ENCODE peak calls at places on chromosomes 6 and 20, in eight cellular contexts. H, I, Q, X, E, T, Y and G are unnamed samples.
A peak's percentile ranks its signal among the peaks of the same experiment; 100 is the strongest.

GRCh38 chr20:11432407-11432806 is 485.3 kb upstream of the BTBD3 start:
- DNase-seq in H (peak; percentile 78), Q (peak; percentile 68), T (peak; percentile 92), I (no peak), Y (no peak), X (no peak), E (no peak), G (peak; percentile 87)

GRCh38 chr6:116883005-116883404 is 6.0 kb downstream of the RFX6 start:
- DNase-seq in X (no peak), E (no peak), Q (no peak), H (no peak), Y (no peak), T (peak; percentile 79), I (no peak), G (no peak)

GRCh38 chr6:136077834-136078576 is 172.1 kb downstream of the MTFR2 start:
- DNase-seq in H (peak; percentile 95), Y (no peak), I (no peak), X (no peak), Q (peak; percentile 77), T (peak; percentile 33), E (no peak), G (peak; percentile 91)

GRCh38 chr6:4776493-4776966 is 326 bp downstream of the CDYL start:
- DNase-seq in E (peak; percentile 69), Q (no peak), I (no peak), X (no peak), T (no peak), Y (no peak), H (no peak), G (peak; percentile 33)

GRCh38 chr6:16322666-16323312 is 84.4 kb downstream of the GMPR start:
- DNase-seq in E (peak; percentile 70), T (peak; percentile 5), H (peak; percentile 80), I (peak; percentile 89), Y (peak; percentile 29), X (no peak), Q (peak; percentile 87), G (peak; percentile 92)

GRCh38 chr20:36744764-36745191 is 1.1 kb downstream of the NDRG3 start:
- DNase-seq in Y (peak; percentile 46), X (no peak), H (peak; percentile 43), I (no peak), Q (no peak), T (peak; percentile 68), E (peak; percentile 66), G (peak; percentile 22)

GRCh38 chr6:125748534-125749111 is 809 bp upstream of the HEY2 start:
- DNase-seq in I (peak; percentile 75), T (peak; percentile 11), Q (no peak), X (no peak), H (peak; percentile 25), Y (no peak), E (no peak), G (peak; percentile 36)

GRCh38 chr20:52974155-52974554 is 2.0 kb downstream of the TSHZ2 start:
- DNase-seq in E (no peak), I (no peak), Y (no peak), X (peak; percentile 28), Q (no peak), H (peak; percentile 13), T (no peak), G (no peak)

GRCh38 chr20:45959956-45960630 is 11.9 kb downstream of the ZNF335 start:
- DNase-seq in H (no peak), T (no peak), X (peak; percentile 19), Y (no peak), E (no peak), Q (no peak), I (peak; percentile 31), G (no peak)

GRCh38 chr6:136950436-136950835 is 28.3 kb downstream of the SLC35D3 start:
- DNase-seq in E (no peak), H (no peak), T (no peak), I (no peak), Y (no peak), X (no peak), Q (no peak), G (no peak)

GRCh38 chr6:134983823-134984222 is 33.9 kb upstream of the ALDH8A1 start:
- DNase-seq in X (no peak), E (no peak), Y (no peak), H (no peak), I (no peak), T (no peak), Q (no peak), G (no peak)

GRCh38 chr6:129516787-129517186 is 193.2 kb downstream of the ARHGAP18 start:
- DNase-seq in X (no peak), Q (no peak), Y (no peak), T (no peak), I (no peak), H (no peak), E (no peak), G (no peak)

GRCh38 chr20:51810155-51811039 is 8.1 kb upstream of the SALL4 start:
- DNase-seq in E (no peak), T (peak; percentile 25), Q (no peak), H (no peak), Y (no peak), I (no peak), X (no peak), G (no peak)

GRCh38 chr6:111784423-111784822 is 88.8 kb downstream of the FYN start:
- DNase-seq in H (peak; percentile 62), T (no peak), Y (no peak), Q (no peak), X (no peak), I (no peak), E (no peak), G (no peak)

GRCh38 chr6:146357578-146358340 is 185.9 kb upstream of the RAB32 start:
- DNase-seq in Y (no peak), T (peak; percentile 78), E (no peak), X (peak; percentile 13), I (no peak), Q (no peak), H (peak; percentile 66), G (peak; percentile 90)

GRCh38 chr6:106825156-106825555 is 149.4 kb downstream of the CD24 start:
- DNase-seq in Y (no peak), E (no peak), T (no peak), H (no peak), X (no peak), Q (no peak), I (no peak), G (no peak)

GRCh38 chr6:52208612-52209011 is 22.4 kb downstream of the IL17A start:
- DNase-seq in X (no peak), E (no peak), T (no peak), H (no peak), Y (no peak), Q (no peak), I (no peak), G (no peak)

GRCh38 chr6:31158863-31159855 is 770 bp downstream of the TCF19 start:
- DNase-seq in Q (no peak), T (peak; percentile 46), Y (no peak), E (no peak), H (peak; percentile 23), I (peak; percentile 79), X (no peak), G (no peak)

GRCh38 chr6:6771224-6771915 is 182.8 kb downstream of the LY86 start:
- DNase-seq in I (no peak), X (no peak), Y (no peak), Q (no peak), T (peak; percentile 22), E (no peak), H (no peak), G (no peak)

GRCh38 chr6:32113386-32114352 is 4.5 kb upstream of the TNXB start:
- DNase-seq in T (peak; percentile 85), X (no peak), Y (peak; percentile 73), E (peak; percentile 86), I (peak; percentile 77), Q (peak; percentile 81), H (peak; percentile 98), G (peak; percentile 93)

GRCh38 chr20:33470457-33470856 is 19.4 kb upstream of the CBFA2T2 start:
- DNase-seq in E (no peak), T (no peak), X (no peak), Q (no peak), I (no peak), Y (no peak), H (no peak), G (no peak)

GRCh38 chr6:138569554-138569953 is 70.3 kb upstream of the NHSL1 start:
- DNase-seq in Y (no peak), X (no peak), T (no peak), I (no peak), Q (no peak), E (no peak), H (no peak), G (no peak)
- H3K4me3 ChIP-seq in Y (no peak overlapping the region), X (no peak overlapping the region), T (no peak overlapping the region), I (no peak overlapping the region), Q (peak overlapping the region; percentile 69), E (no peak overlapping the region), H (no peak overlapping the region), G (no peak overlapping the region)

DNA sequence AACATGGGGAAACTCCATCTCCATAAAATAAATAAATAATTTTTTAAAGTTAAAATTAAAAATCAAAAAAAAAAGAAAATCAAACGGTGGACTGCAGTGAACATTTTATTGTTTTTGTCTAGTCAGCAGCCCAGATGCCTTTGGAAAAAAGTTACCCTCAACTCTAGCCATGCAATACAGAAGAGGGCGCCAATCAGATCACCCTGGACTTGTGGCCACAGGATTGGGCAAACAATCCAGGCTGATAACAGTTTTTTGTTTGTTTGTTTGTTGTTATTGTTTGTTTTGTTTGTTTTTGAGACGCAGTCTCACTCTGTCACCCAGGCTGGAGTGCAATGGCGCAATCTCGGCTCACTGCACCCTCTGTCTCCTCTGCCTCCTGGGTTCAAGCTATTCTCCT is 30.5 kb upstream of the NELFCD start:
- DNase-seq in Y (no peak), I (no peak), H (no peak), T (no peak), X (no peak), Q (no peak), E (no peak), G (no peak)
- TF ChIP-seq CTCF in Y (no peak), I (no peak), H (no peak), T (peak; percentile 30), X (no peak), Q (no peak), E (no peak), G (no peak)

GRCh38 chr20:57582029-57582378 is 21.1 kb downstream of the PCK1 start:
- DNase-seq in E (no peak), X (no peak), H (no peak), T (no peak), Q (no peak), Y (no peak), I (peak; percentile 46), G (no peak)

GRCh38 chr20:57580478-57581201 is 19.7 kb downstream of the PCK1 start:
- DNase-seq in Y (no peak), Q (no peak), T (no peak), I (peak; percentile 47), H (no peak), X (no peak), E (no peak), G (no peak)

GRCh38 chr20:57581202-57582028 is 20.5 kb downstream of the PCK1 start:
- DNase-seq in H (no peak), Y (no peak), I (peak; percentile 51), X (no peak), T (no peak), Q (no peak), E (no peak), G (no peak)

GRCh38 chr20:57583289-57584257 is 22.7 kb downstream of the PCK1 start:
- DNase-seq in X (no peak), E (no peak), H (no peak), Q (no peak), I (peak; percentile 44), T (no peak), Y (no peak), G (no peak)

GRCh38 chr20:57582432-57583288 is 21.8 kb downstream of the PCK1 start:
- DNase-seq in X (no peak), Q (peak; percentile 8), H (peak; percentile 44), T (peak; percentile 61), E (no peak), I (peak; percentile 45), Y (no peak), G (peak; percentile 75)
- H3K4me3 ChIP-seq in X (no peak overlapping the region), Q (peak overlapping the region; percentile 29), H (no peak overlapping the region), T (no peak overlapping the region), E (no peak overlapping the region), I (no peak overlapping the region), Y (no peak overlapping the region), G (no peak overlapping the region)

GRCh38 chr20:54056762-54057639 is 13.4 kb downstream of the BCAS1 start:
- DNase-seq in Q (no peak), T (peak; percentile 48), Y (no peak), I (no peak), H (no peak), X (no peak), E (no peak), G (no peak)
- TF ChIP-seq CTCF in Q (no peak), T (peak; percentile 60), Y (no peak), I (no peak), H (no peak), X (no peak), E (no peak), G (no peak)